ENCODE peak calls at places on chromosome X, in eight cellular contexts. One of them, this sample, is unnamed.

GRCh38 chrX:46737041-46737440 is 21.9 kb downstream of the SLC9A7 start:
- DNase-seq in upper lobe of right lung: no peak
- DNase-seq in ureter: no peak
- DNase-seq in naive thymus-derived CD4-positive, alpha-beta T cell: no peak
- DNase-seq in HT-29: no peak
- DNase-seq in CD8-positive, alpha-beta memory T cell: no peak
- DNase-seq in foreskin fibroblast: no peak
- DNase-seq in NCI-H82: no peak
- DNase-seq in this sample: no peak

GRCh38 chrX:11241720-11242119 is 51.5 kb upstream of the AMELX start:
- DNase-seq in ureter: no peak
- DNase-seq in NCI-H82: no peak
- DNase-seq in foreskin fibroblast: no peak
- DNase-seq in CD8-positive, alpha-beta memory T cell: no peak
- DNase-seq in upper lobe of right lung: no peak
- DNase-seq in HT-29: no peak
- DNase-seq in naive thymus-derived CD4-positive, alpha-beta T cell: no peak
- DNase-seq in this sample: no peak

GRCh38 chrX:85327060-85327333 is 52.5 kb downstream of the POF1B start:
- DNase-seq in CD8-positive, alpha-beta memory T cell: no peak
- DNase-seq in ureter: no peak
- DNase-seq in NCI-H82: no peak
- DNase-seq in foreskin fibroblast: no peak
- DNase-seq in upper lobe of right lung: no peak
- DNase-seq in HT-29: no peak
- DNase-seq in naive thymus-derived CD4-positive, alpha-beta T cell: no peak
- DNase-seq in this sample: no peak

GRCh38 chrX:104318330-104319009 is 63.7 kb upstream of the ESX1 start:
- DNase-seq in naive thymus-derived CD4-positive, alpha-beta T cell: no peak
- DNase-seq in foreskin fibroblast: peak
- DNase-seq in HT-29: peak
- DNase-seq in CD8-positive, alpha-beta memory T cell: no peak
- DNase-seq in NCI-H82: peak
- DNase-seq in ureter: peak
- DNase-seq in upper lobe of right lung: no peak
- DNase-seq in this sample: no peak

GRCh38 chrX:112839856-112840255 is 775 bp downstream of the AMOT start:
- DNase-seq in upper lobe of right lung: no peak
- DNase-seq in ureter: no peak
- DNase-seq in naive thymus-derived CD4-positive, alpha-beta T cell: no peak
- DNase-seq in foreskin fibroblast: no peak
- DNase-seq in HT-29: no peak
- DNase-seq in NCI-H82: no peak
- DNase-seq in CD8-positive, alpha-beta memory T cell: no peak
- DNase-seq in this sample: no peak

GRCh38 chrX:39815621-39816020 is 282.1 kb downstream of the BCOR start:
- DNase-seq in ureter: no peak
- DNase-seq in NCI-H82: peak
- DNase-seq in HT-29: no peak
- DNase-seq in foreskin fibroblast: no peak
- DNase-seq in upper lobe of right lung: no peak
- DNase-seq in naive thymus-derived CD4-positive, alpha-beta T cell: no peak
- DNase-seq in CD8-positive, alpha-beta memory T cell: no peak
- DNase-seq in this sample: no peak

GRCh38 chrX:77446029-77446585 is 1.1 kb upstream of the FGF16 start:
- DNase-seq in HT-29: no peak
- DNase-seq in NCI-H82: no peak
- DNase-seq in naive thymus-derived CD4-positive, alpha-beta T cell: no peak
- DNase-seq in ureter: no peak
- DNase-seq in CD8-positive, alpha-beta memory T cell: no peak
- DNase-seq in foreskin fibroblast: peak
- DNase-seq in upper lobe of right lung: peak
- DNase-seq in this sample: no peak

GRCh38 chrX:11886745-11887144 is 128.7 kb downstream of the MSL3 start:
- DNase-seq in HT-29: no peak
- DNase-seq in foreskin fibroblast: peak
- DNase-seq in upper lobe of right lung: no peak
- DNase-seq in CD8-positive, alpha-beta memory T cell: no peak
- DNase-seq in naive thymus-derived CD4-positive, alpha-beta T cell: no peak
- DNase-seq in NCI-H82: no peak
- DNase-seq in ureter: no peak
- DNase-seq in this sample: no peak

GRCh38 chrX:13194291-13195103 is 125.4 kb downstream of the ATXN3L start:
- DNase-seq in upper lobe of right lung: no peak
- DNase-seq in naive thymus-derived CD4-positive, alpha-beta T cell: no peak
- DNase-seq in foreskin fibroblast: no peak
- DNase-seq in CD8-positive, alpha-beta memory T cell: no peak
- DNase-seq in NCI-H82: peak
- DNase-seq in HT-29: peak
- DNase-seq in ureter: no peak
- DNase-seq in this sample: no peak

GRCh38 chrX:39726810-39727209 is 370.9 kb downstream of the BCOR start:
- DNase-seq in ureter: no peak
- DNase-seq in NCI-H82: peak
- DNase-seq in HT-29: no peak
- DNase-seq in upper lobe of right lung: no peak
- DNase-seq in CD8-positive, alpha-beta memory T cell: no peak
- DNase-seq in foreskin fibroblast: peak
- DNase-seq in naive thymus-derived CD4-positive, alpha-beta T cell: no peak
- DNase-seq in this sample: no peak

GRCh38 chrX:55452825-55453124 is 848 bp downstream of the MAGEH1 start:
- DNase-seq in upper lobe of right lung: no peak
- DNase-seq in ureter: no peak
- DNase-seq in CD8-positive, alpha-beta memory T cell: no peak
- DNase-seq in NCI-H82: no peak
- DNase-seq in naive thymus-derived CD4-positive, alpha-beta T cell: no peak
- DNase-seq in HT-29: no peak
- DNase-seq in foreskin fibroblast: no peak
- DNase-seq in this sample: no peak

GRCh38 chrX:40205471-40205870 is 107.7 kb upstream of the BCOR start:
- DNase-seq in HT-29: no peak
- DNase-seq in foreskin fibroblast: peak
- DNase-seq in NCI-H82: no peak
- DNase-seq in ureter: no peak
- DNase-seq in CD8-positive, alpha-beta memory T cell: no peak
- DNase-seq in upper lobe of right lung: no peak
- DNase-seq in naive thymus-derived CD4-positive, alpha-beta T cell: no peak
- DNase-seq in this sample: no peak

GRCh38 chrX:39903937-39904336 is 193.8 kb downstream of the BCOR start:
- DNase-seq in NCI-H82: no peak
- DNase-seq in upper lobe of right lung: no peak
- DNase-seq in foreskin fibroblast: peak
- DNase-seq in naive thymus-derived CD4-positive, alpha-beta T cell: no peak
- DNase-seq in HT-29: no peak
- DNase-seq in ureter: no peak
- DNase-seq in CD8-positive, alpha-beta memory T cell: no peak
- DNase-seq in this sample: no peak

GRCh38 chrX:1529756-1530155 is 7.2 kb downstream of the P2RY8 start:
- DNase-seq in CD8-positive, alpha-beta memory T cell: no peak
- DNase-seq in HT-29: no peak
- DNase-seq in NCI-H82: no peak
- DNase-seq in naive thymus-derived CD4-positive, alpha-beta T cell: no peak
- DNase-seq in ureter: no peak
- DNase-seq in foreskin fibroblast: no peak
- DNase-seq in upper lobe of right lung: peak
- DNase-seq in this sample: no peak

GRCh38 chrX:50718791-50719190 is 95.2 kb downstream of the SHROOM4 start:
- DNase-seq in foreskin fibroblast: no peak
- DNase-seq in NCI-H82: no peak
- DNase-seq in HT-29: no peak
- DNase-seq in upper lobe of right lung: no peak
- DNase-seq in CD8-positive, alpha-beta memory T cell: no peak
- DNase-seq in ureter: no peak
- DNase-seq in naive thymus-derived CD4-positive, alpha-beta T cell: no peak
- DNase-seq in this sample: no peak

GRCh38 chrX:23436875-23437274 is 102.2 kb downstream of the PTCHD1 start:
- DNase-seq in NCI-H82: no peak
- DNase-seq in HT-29: no peak
- DNase-seq in upper lobe of right lung: no peak
- DNase-seq in ureter: no peak
- DNase-seq in CD8-positive, alpha-beta memory T cell: no peak
- DNase-seq in foreskin fibroblast: no peak
- DNase-seq in naive thymus-derived CD4-positive, alpha-beta T cell: no peak
- DNase-seq in this sample: no peak

GRCh38 chrX:47311857-47312774 is 58.3 kb upstream of the ZNF157 start:
- DNase-seq in foreskin fibroblast: peak
- DNase-seq in ureter: peak
- DNase-seq in upper lobe of right lung: peak
- DNase-seq in CD8-positive, alpha-beta memory T cell: peak
- DNase-seq in naive thymus-derived CD4-positive, alpha-beta T cell: peak
- DNase-seq in HT-29: peak
- DNase-seq in NCI-H82: peak
- DNase-seq in this sample: peak

GRCh38 chrX:115067812-115068211 is 50.4 kb upstream of the IL13RA2 start:
- DNase-seq in naive thymus-derived CD4-positive, alpha-beta T cell: no peak
- DNase-seq in HT-29: no peak
- DNase-seq in NCI-H82: no peak
- DNase-seq in CD8-positive, alpha-beta memory T cell: no peak
- DNase-seq in foreskin fibroblast: peak
- DNase-seq in upper lobe of right lung: no peak
- DNase-seq in ureter: no peak
- DNase-seq in this sample: no peak

GRCh38 chrX:16822723-16823122 is 36.5 kb downstream of the TXLNG start:
- DNase-seq in foreskin fibroblast: peak
- DNase-seq in upper lobe of right lung: no peak
- DNase-seq in naive thymus-derived CD4-positive, alpha-beta T cell: no peak
- DNase-seq in HT-29: no peak
- DNase-seq in NCI-H82: no peak
- DNase-seq in CD8-positive, alpha-beta memory T cell: no peak
- DNase-seq in ureter: no peak
- DNase-seq in this sample: no peak

GRCh38 chrX:38806054-38806389 is 4.8 kb downstream of the MID1IP1 start:
- DNase-seq in HT-29: no peak
- DNase-seq in NCI-H82: peak
- DNase-seq in ureter: no peak
- DNase-seq in naive thymus-derived CD4-positive, alpha-beta T cell: no peak
- DNase-seq in foreskin fibroblast: peak
- DNase-seq in upper lobe of right lung: no peak
- DNase-seq in CD8-positive, alpha-beta memory T cell: no peak
- DNase-seq in this sample: no peak

GRCh38 chrX:17214962-17215361 is 160.0 kb upstream of the NHS start:
- DNase-seq in NCI-H82: no peak
- DNase-seq in ureter: no peak
- DNase-seq in naive thymus-derived CD4-positive, alpha-beta T cell: no peak
- DNase-seq in foreskin fibroblast: peak
- DNase-seq in CD8-positive, alpha-beta memory T cell: no peak
- DNase-seq in upper lobe of right lung: no peak
- DNase-seq in HT-29: no peak
- DNase-seq in this sample: no peak

GRCh38 chrX:118178450-118178849 is 61.8 kb upstream of the KLHL13 start:
- DNase-seq in foreskin fibroblast: no peak
- DNase-seq in naive thymus-derived CD4-positive, alpha-beta T cell: no peak
- DNase-seq in HT-29: no peak
- DNase-seq in ureter: no peak
- DNase-seq in CD8-positive, alpha-beta memory T cell: no peak
- DNase-seq in upper lobe of right lung: no peak
- DNase-seq in NCI-H82: no peak
- DNase-seq in this sample: no peak